ENCODE peak calls at places on chromosomes 6 and 20, in six cellular contexts. C is astrocyte of the spinal cord; L is lower leg skin; J is dorsolateral prefrontal cortex; F is pancreas; N is CD8-positive, alpha-beta T cell. T is an unnamed sample.

GRCh38 chr6:76831299-76831698 is 632.0 kb downstream of the HTR1B start:
- DNase-seq in N (no peak), L (no peak), F (no peak), C (no peak), J (no peak), T (no peak)

GRCh38 chr6:41958022-41958856 is 16.6 kb upstream of the CCND3 start:
- DNase-seq in J (no peak), N (no peak), F (no peak), L (no peak), C (no peak), T (no peak)

GRCh38 chr20:19889011-19889953 is 127.9 kb upstream of the NAA20 start:
- DNase-seq in C (peak), J (peak), L (peak), N (no peak), F (peak), T (peak)

GRCh38 chr6:4350571-4351505 is 215.5 kb upstream of the ECI2 start:
- DNase-seq in J (no peak), C (peak), L (peak), F (no peak), N (no peak), T (no peak)

GRCh38 chr20:25399038-25399430 is 8.4 kb upstream of the ABHD12 start:
- DNase-seq in L (no peak), C (peak), N (peak), J (peak), F (peak), T (no peak)

GRCh38 chr6:166046232-166046631 is 121.4 kb downstream of the TBXT start:
- DNase-seq in F (no peak), N (no peak), C (peak), J (no peak), L (no peak), T (no peak)

GRCh38 chr20:44051661-44052000 is 135.4 kb downstream of the JPH2 start:
- DNase-seq in F (no peak), N (no peak), L (peak), C (no peak), J (no peak), T (no peak)

GRCh38 chr6:78781001-78781400 is 86.3 kb upstream of the IRAK1BP1 start:
- DNase-seq in F (no peak), J (no peak), L (no peak), C (no peak), N (no peak), T (no peak)

GRCh38 chr6:15063253-15063853 is 182.5 kb upstream of the JARID2 start:
- DNase-seq in N (no peak), J (peak), C (no peak), L (no peak), F (no peak), T (peak)

GRCh38 chr20:37308098-37309050 is 18.9 kb downstream of the MANBAL start:
- DNase-seq in J (no peak), L (peak), N (no peak), C (no peak), F (no peak), T (no peak)

GRCh38 chr20:35314460-35315198 is 22.4 kb upstream of the FAM83C start:
- DNase-seq in L (no peak), C (no peak), F (no peak), J (no peak), N (no peak), T (no peak)

GRCh38 chr6:97292671-97293070 is 9.7 kb upstream of the MMS22L start:
- DNase-seq in L (no peak), N (no peak), J (no peak), F (no peak), C (peak), T (no peak)

GRCh38 chr6:6746334-6746969 is 157.9 kb downstream of the LY86 start:
- DNase-seq in N (no peak), F (no peak), L (no peak), J (no peak), C (no peak), T (peak)

GRCh38 chr6:81895511-81896185 is 143.2 kb upstream of the TENT5A start:
- DNase-seq in L (no peak), N (no peak), F (no peak), C (peak), J (no peak), T (no peak)

GRCh38 chr6:137631323-137631722 is 137.1 kb upstream of the OLIG3 start:
- DNase-seq in C (no peak), N (no peak), F (no peak), L (no peak), J (no peak), T (no peak)

GRCh38 chr6:104325341-104326172 is 534.2 kb downstream of the HACE1 start:
- DNase-seq in L (no peak), N (no peak), F (peak), C (peak), J (no peak), T (no peak)
- TF ChIP-seq CTCF in L (no peak), N (no peak), F (peak), C (peak), J (peak), T (peak)

GRCh38 chr6:17987576-17988421 is at the start of gene KIF13A:
- DNase-seq in F (peak), J (peak), N (no peak), C (peak), L (peak), T (peak)
- TF ChIP-seq CTCF in F (no peak), J (peak), N (no peak), C (no peak), L (no peak), T (peak)

DNA sequence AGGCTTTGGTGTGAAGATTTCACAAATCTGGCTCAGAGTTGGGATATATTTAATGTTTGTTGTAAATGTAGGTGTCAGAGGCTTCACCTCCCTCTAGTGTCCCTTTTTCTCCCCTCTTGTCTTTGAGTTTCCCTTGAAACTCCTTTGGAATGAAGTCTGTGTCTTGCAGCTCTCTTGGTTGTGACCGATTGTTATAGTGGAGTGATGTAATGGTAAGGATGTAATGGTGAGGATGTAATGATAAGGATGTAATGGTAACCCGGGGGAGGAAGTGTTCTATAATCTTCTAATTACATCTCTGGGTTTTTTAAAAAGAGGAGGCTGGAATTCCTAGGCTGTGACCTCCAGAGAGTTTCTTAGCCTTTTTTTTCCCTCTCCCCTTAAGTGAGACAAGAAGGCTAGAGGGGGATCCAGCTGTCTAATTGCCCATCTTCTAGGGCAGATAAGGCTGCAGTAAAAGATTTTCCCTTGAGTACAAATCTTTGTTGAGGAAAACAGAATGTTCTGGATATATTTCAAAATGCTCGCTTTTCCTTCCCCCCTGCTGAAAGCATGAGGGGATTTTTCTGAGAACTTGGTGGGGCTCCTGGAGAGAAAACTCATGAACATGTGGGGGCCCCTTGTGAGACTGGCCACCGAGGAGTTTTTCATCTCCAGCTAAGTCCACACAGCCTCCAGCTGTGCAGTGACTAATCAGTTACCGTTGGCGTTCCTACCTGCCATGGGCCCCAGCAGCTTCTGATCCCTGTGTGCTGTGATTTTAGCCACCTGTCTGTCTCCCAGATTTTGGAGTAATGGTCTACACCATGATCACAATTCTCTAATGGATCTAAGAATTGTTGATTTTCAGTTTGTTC is 156.7 kb upstream of the PMEPA1 start:
- DNase-seq in F (no peak), N (no peak), J (no peak), C (no peak), L (no peak), T (no peak)
- TF ChIP-seq CTCF in F (no peak), N (no peak), J (no peak), C (no peak), L (no peak), T (no peak)

DNA sequence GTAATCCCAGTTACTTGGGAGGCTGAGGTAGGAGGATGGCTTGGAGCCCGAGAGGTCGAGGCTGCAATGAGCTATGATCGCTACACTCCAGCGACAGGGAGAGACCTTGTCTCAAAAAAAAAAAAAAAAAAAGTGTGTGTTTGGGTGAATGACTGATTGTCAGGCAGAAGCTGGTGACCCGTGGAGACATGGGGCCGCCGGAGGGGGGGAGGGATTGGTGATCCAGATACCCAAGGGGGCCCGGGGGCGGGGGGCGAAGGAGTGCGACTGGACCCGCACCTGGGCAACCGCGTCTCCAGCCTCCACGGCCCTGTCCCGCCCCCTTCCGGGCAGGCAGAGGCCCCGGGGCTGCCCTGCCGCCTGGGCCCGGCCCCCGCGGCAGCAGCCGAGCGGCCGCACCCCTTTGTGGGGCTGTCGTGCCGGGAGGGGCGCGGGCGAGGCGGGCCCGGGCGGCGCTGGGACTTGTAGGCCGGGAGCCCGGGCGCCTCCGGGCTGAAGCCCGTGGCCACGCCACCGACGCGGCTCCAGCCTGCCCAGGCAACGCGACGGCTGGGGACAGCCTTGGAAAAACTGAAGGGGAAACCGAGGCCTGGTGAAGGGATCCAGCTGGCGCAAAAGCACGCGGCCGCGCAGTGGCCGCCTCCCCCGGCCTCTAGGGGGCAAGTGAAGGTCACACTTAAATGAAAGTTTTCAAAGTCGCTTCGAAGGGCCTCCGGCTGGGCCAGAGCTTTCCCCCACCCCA is 2.1 kb upstream of the RBM38 start:
- DNase-seq in L (peak), N (peak), J (no peak), F (peak), C (peak), T (peak)
- TF ChIP-seq CTCF in L (no peak), N (peak), J (peak), F (no peak), C (peak), T (peak)

DNA sequence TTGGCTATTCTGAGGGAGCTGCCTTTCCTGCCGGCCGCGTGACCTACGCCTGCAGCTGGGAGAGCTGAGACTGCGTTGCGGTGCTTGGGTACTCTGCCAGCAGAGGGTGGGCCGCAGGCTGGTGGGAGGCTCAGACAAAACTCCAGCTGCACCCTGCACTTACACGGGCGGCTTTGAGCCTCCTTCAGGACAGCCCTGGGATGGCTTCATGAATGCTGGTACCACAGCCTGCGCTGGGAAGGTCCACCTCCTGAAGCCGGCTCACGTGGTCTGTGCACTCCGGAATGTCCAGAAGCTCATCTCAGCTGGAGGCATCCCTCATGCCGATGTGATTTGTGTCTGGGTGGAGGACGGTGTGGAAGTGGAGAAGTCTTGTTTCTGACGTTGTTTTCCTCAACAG is 223.6 kb downstream of the DLL1 start:
- DNase-seq in J (peak), N (no peak), L (peak), C (no peak), F (no peak), T (peak)
- TF ChIP-seq CTCF in J (peak), N (no peak), L (no peak), C (no peak), F (no peak), T (no peak)

DNA sequence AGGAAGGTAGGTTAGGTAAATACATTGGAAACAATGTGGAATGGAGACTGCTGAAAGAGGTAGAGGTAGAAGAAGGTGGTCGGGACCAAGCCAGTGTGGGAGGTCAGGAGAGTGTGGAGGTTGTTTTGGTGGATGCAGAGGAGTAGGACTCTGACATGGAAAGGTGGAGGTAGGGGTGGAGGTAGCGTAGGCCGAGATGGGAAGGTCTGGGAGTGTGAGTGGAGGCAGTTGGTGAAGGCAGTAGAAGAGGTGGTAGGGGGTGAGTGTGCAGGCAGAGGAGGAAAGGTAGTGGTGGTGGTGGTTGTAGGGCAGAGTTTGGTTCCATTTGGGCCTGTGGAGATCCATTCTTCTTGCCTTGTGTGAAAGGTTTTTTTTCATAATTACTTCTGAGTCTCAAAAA is 599.6 kb upstream of the FLRT3 start:
- DNase-seq in N (no peak), C (no peak), L (no peak), J (no peak), F (no peak), T (no peak)
- TF ChIP-seq CTCF in N (no peak), C (no peak), L (no peak), J (no peak), F (no peak), T (no peak)

DNA sequence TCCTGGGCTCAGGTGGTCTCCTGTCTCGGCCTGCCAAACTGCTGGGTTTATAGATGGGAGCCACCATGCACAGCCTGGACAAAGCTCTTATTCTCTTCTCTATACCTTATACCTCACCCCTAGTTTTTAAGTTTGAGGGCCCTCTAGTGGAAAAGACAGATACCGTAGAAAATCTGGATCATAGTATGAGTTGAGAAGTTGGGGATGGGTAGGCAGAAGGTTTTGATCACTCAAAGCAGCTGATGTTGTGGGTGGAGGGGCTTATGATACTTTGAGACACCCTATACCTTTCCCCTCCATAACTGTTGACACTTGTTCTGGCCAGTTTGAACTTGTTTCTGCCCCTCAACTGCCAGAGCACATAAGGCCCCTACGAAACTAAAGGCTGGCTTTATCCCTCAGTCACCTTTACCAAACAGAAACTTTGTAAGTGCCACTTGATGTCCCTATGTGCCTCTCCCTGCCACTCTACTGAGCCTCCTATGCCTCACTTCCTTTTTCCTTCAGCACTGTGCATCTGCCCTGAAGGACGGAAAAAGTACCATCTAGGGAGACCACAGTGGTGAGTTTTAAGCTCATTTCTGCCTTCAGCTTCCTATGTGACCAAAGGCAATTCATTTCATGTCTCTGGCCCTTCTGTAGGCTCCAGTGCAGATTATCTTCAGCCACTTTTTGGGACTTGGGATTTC is 28.6 kb downstream of the RALY start:
- DNase-seq in J (no peak), F (no peak), N (no peak), C (no peak), L (no peak), T (no peak)
- TF ChIP-seq CTCF in J (peak), F (no peak), N (peak), C (peak), L (no peak), T (peak)

GRCh38 chr6:160678230-160678629 is 14.2 kb upstream of the LPA start:
- DNase-seq in C (no peak), L (no peak), F (no peak), J (no peak), N (no peak), T (no peak)

GRCh38 chr6:160678744-160679401 is 14.8 kb upstream of the LPA start:
- DNase-seq in N (no peak), L (no peak), C (no peak), J (no peak), F (peak), T (no peak)

GRCh38 chr6:160679402-160679769 is 15.3 kb upstream of the LPA start:
- DNase-seq in N (no peak), J (no peak), L (no peak), C (no peak), F (peak), T (no peak)
- TF ChIP-seq CTCF in N (no peak), J (no peak), L (no peak), C (no peak), F (peak), T (no peak)

DNA sequence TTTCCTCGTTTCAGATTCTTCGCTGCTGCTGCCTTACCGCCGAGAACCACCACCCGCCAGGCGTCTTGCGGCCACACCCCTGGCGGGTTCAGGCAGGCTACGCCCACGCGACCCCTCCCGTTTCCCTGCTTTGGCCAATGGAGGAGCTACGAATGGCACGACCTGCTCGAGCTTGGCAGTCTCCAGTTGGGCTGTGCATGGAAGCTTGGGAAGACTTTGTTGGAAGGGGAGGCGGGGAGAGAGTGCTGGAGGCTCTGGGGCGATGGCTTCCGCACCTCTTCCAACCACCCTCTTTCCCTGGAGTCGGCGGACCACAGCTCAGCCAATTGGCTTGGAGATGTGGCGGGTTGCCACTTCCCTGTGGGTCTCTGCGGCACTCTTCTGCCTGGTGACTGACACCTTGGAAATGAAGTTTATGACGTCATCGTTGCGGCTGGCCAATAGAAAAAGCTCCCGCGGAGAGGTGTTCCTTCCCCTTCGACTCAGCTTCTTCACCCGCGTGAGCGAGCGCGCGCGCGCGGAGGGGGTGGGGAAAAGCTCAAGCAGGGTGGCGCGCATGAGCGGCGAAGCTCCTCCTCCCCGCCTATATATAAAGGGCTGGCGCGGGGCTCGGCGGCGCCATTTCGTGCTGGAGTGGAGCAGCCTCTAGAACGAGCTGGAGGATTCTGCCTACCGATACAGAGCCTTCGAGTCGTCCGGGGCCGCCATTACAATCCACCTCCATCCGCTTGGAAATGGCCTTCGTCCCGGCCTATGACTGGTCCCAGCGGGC is 3.4 kb downstream of the BRD2 start:
- DNase-seq in L (peak), C (peak), F (peak), N (peak), J (peak), T (peak)
- TF ChIP-seq CTCF in L (no peak), C (no peak), F (no peak), N (no peak), J (no peak), T (no peak)

GRCh38 chr6:79943133-79943532 is 4.2 kb downstream of the ELOVL4 start:
- DNase-seq in N (no peak), C (no peak), L (no peak), J (no peak), F (no peak), T (no peak)

GRCh38 chr6:79946773-79947190 is 571 bp downstream of the ELOVL4 start:
- DNase-seq in N (no peak), L (no peak), F (no peak), J (peak), C (peak), T (no peak)

GRCh38 chr6:79947191-79948173 is at the start of gene ELOVL4:
- DNase-seq in N (peak), L (peak), F (peak), J (peak), C (peak), T (peak)

GRCh38 chr6:79949235-79949634 is 1.9 kb upstream of the ELOVL4 start:
- DNase-seq in L (no peak), F (peak), J (peak), N (no peak), C (peak), T (no peak)

DNA sequence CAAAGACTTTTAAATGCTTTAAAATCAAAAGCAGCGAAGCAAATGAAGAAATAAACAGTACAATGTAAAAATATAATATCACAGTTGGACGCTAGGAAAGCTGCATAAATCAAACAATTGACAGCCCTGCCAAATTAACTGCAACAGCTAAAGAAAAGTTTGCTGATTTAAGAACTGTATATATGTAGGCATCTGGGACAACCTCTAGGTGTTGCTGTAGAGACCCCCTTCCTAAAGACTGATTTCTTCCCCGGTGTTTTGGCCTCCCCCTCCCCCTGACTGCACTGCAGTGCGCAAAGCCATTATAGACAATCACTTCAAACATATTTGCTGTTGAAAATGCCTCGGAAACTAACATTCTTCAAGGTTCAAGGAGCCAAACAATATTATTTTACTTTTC is 1.1 kb downstream of the ELOVL4 start:
- DNase-seq in C (peak), J (no peak), N (no peak), F (no peak), L (no peak), T (no peak)
- TF ChIP-seq CTCF in C (peak), J (peak), N (peak), F (no peak), L (no peak), T (no peak)